ENCODE peak calls at places on chromosome 6, in nine cellular contexts. E is gastrocnemius medialis, D is testis, B is prostate gland, V is ovary, X is right lobe of liver, R is uterus, L is endothelial cell of umbilical vein, Z is stomach. I is an unnamed sample.
A peak's percentile ranks its signal among the peaks of the same experiment; 100 is the strongest.

GRCh38 chr6:136095961-136096360 is 154.2 kb downstream of the MTFR2 start:
- DNase-seq in E (peak; percentile 51), D (peak; percentile 44), B (no peak), V (peak; percentile 53), X (no peak), R (peak; percentile 32), L (peak; percentile 77), Z (no peak), I (peak; percentile 6)

GRCh38 chr6:7332090-7332745 is 19.2 kb upstream of the SSR1 start:
- DNase-seq in E (no peak), D (no peak), B (no peak), V (no peak), X (no peak), R (no peak), L (no peak), Z (no peak), I (no peak)

GRCh38 chr6:143536866-143537691 is 25.6 kb upstream of the FUCA2 start:
- DNase-seq in E (peak; percentile 16), D (peak; percentile 63), B (peak; percentile 37), V (peak; percentile 60), X (peak; percentile 73), R (peak; percentile 23), L (peak; percentile 61), Z (peak; percentile 68), I (peak; percentile 59)

GRCh38 chr6:16800942-16801341 is 39.7 kb upstream of the ATXN1 start:
- DNase-seq in E (no peak), D (no peak), B (no peak), V (no peak), X (no peak), R (no peak), L (no peak), Z (no peak), I (no peak)

GRCh38 chr6:167934426-167934864 is 63.0 kb upstream of the KIF25 start:
- DNase-seq in E (no peak), D (peak; percentile 66), B (no peak), V (no peak), X (no peak), R (no peak), L (peak; percentile 54), Z (peak; percentile 61), I (no peak)

GRCh38 chr6:56259163-56259562 is 11.8 kb upstream of the COL21A1 start:
- DNase-seq in E (no peak), D (no peak), B (no peak), V (no peak), X (no peak), R (no peak), L (no peak), Z (no peak), I (no peak)

GRCh38 chr6:46760925-46761324 is 14.2 kb downstream of the ANKRD66 start:
- DNase-seq in E (no peak), D (no peak), B (no peak), V (no peak), X (no peak), R (no peak), L (no peak), Z (no peak), I (no peak)

GRCh38 chr6:111872521-111873177 is 603 bp downstream of the FYN start:
- DNase-seq in E (peak; percentile 24), D (peak; percentile 46), B (no peak), V (peak; percentile 69), X (peak; percentile 27), R (peak; percentile 71), L (peak; percentile 35), Z (no peak), I (peak; percentile 20)

GRCh38 chr6:2450546-2450945 is 205.1 kb upstream of the GMDS start:
- DNase-seq in E (peak; percentile 50), D (peak; percentile 62), B (peak; percentile 38), V (no peak), X (peak; percentile 36), R (no peak), L (no peak), Z (peak; percentile 80), I (peak; percentile 69)

DNA sequence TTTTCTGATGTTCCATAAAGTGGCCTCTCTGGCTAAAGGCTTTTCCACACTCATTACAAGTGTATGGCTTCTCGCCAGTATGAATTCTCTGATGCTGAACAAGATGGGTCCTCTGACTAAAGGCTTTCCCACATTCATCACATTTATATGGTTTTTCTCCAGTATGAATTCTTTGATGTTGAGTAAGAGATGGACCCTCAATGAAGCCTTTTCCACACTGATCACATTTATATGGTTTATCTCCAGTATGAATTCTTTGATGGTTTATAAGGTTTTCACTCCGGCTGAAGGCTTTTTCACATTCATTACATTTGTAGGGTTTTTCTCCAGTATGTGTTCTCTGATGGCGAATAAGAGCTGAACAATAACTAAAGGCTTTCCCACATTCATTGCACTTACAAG is 20.4 kb downstream of the ZNF184 start:
- DNase-seq in E (no peak), D (no peak), B (no peak), V (no peak), X (no peak), R (no peak), L (no peak), Z (no peak), I (no peak)
- H3K9me3 ChIP-seq in E (peaks cover 14% of the 10 kb centered on the region), D (no peaks in the 10 kb centered on the region), B (no peaks in the 10 kb centered on the region), V (peaks cover 36% of the 10 kb centered on the region), X (peaks cover 31% of the 10 kb centered on the region), R (peaks cover 34% of the 10 kb centered on the region), L (peaks cover 37% of the 10 kb centered on the region), Z (peaks cover 100% of the 10 kb centered on the region), I (peaks cover 7% of the 10 kb centered on the region)

DNA sequence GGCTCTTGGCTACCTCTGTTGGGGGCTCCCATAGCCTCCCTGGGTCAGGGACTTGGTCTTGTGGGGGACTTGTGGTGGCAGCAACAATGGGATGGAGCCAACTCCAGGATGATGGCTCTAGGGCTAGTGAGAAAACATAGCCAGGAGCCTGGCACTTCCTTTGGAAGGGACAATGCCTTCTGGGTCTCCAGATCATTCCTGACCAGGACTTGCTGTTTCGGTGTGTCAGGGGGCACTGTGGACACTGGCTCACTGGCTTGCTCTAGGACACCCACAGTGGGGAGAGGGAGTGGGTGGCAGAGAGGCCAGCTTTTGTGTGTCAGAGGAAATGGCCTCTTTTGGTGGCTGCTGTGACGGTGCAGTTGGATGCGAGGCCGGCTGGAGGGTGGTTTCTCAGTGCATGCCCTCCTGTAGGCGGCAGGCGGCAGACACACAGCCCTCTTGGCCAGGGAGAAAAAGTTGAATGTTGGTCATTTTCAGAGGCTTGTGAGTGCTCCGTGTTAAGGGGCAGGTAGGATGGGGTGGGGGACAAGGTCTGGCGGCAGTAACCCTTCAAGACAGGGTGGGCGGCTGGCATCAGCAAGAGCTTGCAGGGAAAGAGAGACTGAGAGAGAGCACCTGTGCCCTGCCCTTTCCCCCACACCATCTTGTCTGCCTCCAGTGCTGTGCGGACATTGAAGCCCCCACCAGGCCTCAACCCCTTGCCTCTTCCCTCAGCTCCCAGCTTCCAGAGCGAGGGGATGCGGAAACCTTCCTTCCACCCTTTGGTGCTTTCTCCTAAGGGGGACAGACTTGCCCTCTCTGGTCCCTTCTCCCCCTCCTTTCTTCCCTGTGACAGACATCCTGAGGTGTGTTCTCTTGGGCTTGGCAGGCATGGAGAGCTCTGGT is 9.2 kb downstream of the VEGFA start:
- DNase-seq in E (no peak), D (no peak), B (no peak), V (no peak), X (no peak), R (no peak), L (no peak), Z (no peak), I (no peak)
- TF ChIP-seq POLR2A in E (no peak), D (no peak), B (no peak), V (no peak), X (no peak), R (no peak), L (no peak), Z (no peak), I (no peak)

DNA sequence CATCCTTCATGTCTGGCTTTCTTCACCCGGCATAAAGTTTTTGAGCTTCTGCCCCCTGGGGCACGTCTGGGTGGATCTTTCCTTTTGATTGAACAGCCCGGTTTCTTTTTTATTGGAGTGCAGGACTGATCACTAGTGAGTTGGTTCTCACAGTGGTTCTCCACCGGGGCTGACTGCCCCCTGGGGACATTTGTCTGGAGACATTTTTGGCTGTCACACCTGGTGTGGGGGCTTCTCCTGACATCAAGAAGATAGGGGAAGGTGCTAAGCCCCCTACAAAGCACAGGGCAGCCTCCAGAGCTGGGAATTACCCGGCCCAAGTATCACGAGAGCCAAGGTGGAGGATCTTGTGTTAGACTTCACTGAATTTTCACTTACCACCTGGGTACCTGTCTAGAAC is 25.7 kb upstream of the IRF4 start:
- DNase-seq in E (no peak), D (no peak), B (no peak), V (no peak), X (no peak), R (no peak), L (no peak), Z (no peak), I (no peak)
- H3K9me3 ChIP-seq in E (no peaks in the 10 kb centered on the region), D (no peaks in the 10 kb centered on the region), B (no peaks in the 10 kb centered on the region), V (no peaks in the 10 kb centered on the region), X (no peaks in the 10 kb centered on the region), R (no peaks in the 10 kb centered on the region), L (peaks cover 8% of the 10 kb centered on the region), Z (peaks cover 32% of the 10 kb centered on the region), I (no peaks in the 10 kb centered on the region)

GRCh38 chr6:166313255-166314070 is 5.3 kb upstream of the PRR18 start:
- DNase-seq in E (no peak), D (peak; percentile 38), B (no peak), V (no peak), X (peak; percentile 57), R (no peak), L (peak; percentile 45), Z (peak; percentile 53), I (peak; percentile 41)

GRCh38 chr6:166318227-166318626 is 10.0 kb upstream of the PRR18 start:
- DNase-seq in E (no peak), D (no peak), B (no peak), V (no peak), X (no peak), R (no peak), L (no peak), Z (no peak), I (no peak)

GRCh38 chr6:166317261-166318212 is 9.3 kb upstream of the PRR18 start:
- DNase-seq in E (no peak), D (no peak), B (no peak), V (no peak), X (no peak), R (no peak), L (no peak), Z (no peak), I (no peak)

GRCh38 chr6:166314454-166314853 is 6.3 kb upstream of the PRR18 start:
- DNase-seq in E (no peak), D (no peak), B (no peak), V (no peak), X (no peak), R (no peak), L (no peak), Z (no peak), I (no peak)

DNA sequence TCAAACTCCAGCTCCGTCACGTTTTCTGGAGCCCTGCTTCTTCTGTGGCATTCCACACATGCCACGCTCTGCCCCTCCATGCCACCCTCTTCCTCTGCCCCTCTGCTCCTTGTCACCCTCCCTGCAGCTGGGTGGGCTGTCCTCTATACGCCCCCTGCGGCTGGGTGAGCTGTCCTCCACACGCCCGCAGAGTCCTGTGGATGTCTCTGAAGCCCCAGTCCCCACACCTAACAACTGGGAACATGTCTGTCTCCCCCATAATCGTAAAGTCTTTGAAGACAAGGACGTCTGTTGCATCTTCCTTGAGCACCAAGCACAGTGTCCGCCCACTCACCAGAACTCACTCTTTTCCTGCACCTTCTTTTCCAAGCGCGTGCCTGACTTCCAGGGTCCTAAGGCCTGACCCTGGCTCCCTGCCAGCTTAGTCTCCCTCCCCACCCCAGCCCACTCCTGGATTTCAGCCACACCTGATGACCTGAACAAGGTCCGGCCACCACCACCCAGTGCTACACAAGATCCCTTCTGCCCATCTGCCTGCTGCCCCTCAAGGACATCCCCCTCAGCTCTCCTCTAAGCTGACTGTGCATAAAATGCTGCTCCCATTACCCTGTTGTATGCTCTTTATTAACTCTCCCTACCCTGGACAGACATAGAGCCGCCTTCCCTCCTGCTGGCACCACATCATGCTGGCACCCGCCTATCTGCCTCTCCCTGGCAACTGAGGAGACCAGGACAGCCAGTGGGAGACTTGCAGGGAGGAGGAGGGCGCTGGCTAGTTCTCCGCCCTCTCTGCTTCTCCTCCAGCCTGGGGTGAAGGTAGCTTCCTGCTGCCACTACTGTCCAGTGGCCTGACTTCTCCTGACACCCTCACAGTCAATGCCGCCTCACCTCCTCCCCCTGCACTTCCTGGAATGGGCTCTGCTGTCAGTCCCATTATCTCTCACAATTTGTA is 10.7 kb upstream of the PRR18 start:
- DNase-seq in E (no peak), D (no peak), B (no peak), V (no peak), X (no peak), R (no peak), L (no peak), Z (no peak), I (no peak)
- TF ChIP-seq POLR2A in E (no peak), D (no peak), B (no peak), V (no peak), X (no peak), R (no peak), L (no peak), Z (no peak), I (no peak)

I was measured in body of pancreas.